ENCODE peak calls at places on chromosomes 12 and 14, in four cellular contexts. P is dorsolateral prefrontal cortex; J is BE2C; I is CD8-positive, alpha-beta memory T cell. A is an unnamed sample. For H3K27me3, the result is how much of the 10 kb centered on the place peaks cover.

GRCh38 chr12:5230861-5231260 is 187.2 kb downstream of the KCNA5 start:
- DNase-seq in P (no peak), J (no peak), I (no peak), A (no peak)

GRCh38 chr12:106673151-106673550 is 90.3 kb downstream of the RFX4 start:
- DNase-seq in P (no peak), J (peak), I (no peak), A (no peak)

GRCh38 chr12:29612912-29613311 is 115.4 kb upstream of the OVCH1 start:
- DNase-seq in P (no peak), J (no peak), I (no peak), A (no peak)

GRCh38 chr12:18206198-18206597 is 55.1 kb upstream of the PIK3C2G start:
- DNase-seq in P (no peak), J (no peak), I (no peak), A (no peak)

GRCh38 chr14:85471156-85471555 is 58.8 kb upstream of the FLRT2 start:
- DNase-seq in P (no peak), J (no peak), I (no peak), A (peak)

GRCh38 chr14:36942522-36943245 is 229.7 kb downstream of the SLC25A21 start:
- DNase-seq in P (no peak), J (no peak), I (no peak), A (peak)

GRCh38 chr12:132525011-132525832 is 35.3 kb downstream of the FBRSL1 start:
- DNase-seq in P (no peak), J (no peak), I (no peak), A (no peak)

GRCh38 chr12:93819048-93819491 is 141.9 kb downstream of the CRADD start:
- DNase-seq in P (peak), J (no peak), I (no peak), A (peak)

GRCh38 chr12:94874086-94874985 is 129.2 kb downstream of the NDUFA12 start:
- DNase-seq in P (no peak), J (no peak), I (no peak), A (no peak)

GRCh38 chr12:5200276-5201087 is 156.8 kb downstream of the KCNA5 start:
- DNase-seq in P (no peak), J (peak), I (no peak), A (no peak)

GRCh38 chr14:99753225-99754140 is 39.7 kb upstream of the EML1 start:
- DNase-seq in P (no peak), J (no peak), I (no peak), A (no peak)

GRCh38 chr12:26121841-26122680 is 2.8 kb downstream of the BHLHE41 start:
- DNase-seq in P (no peak), J (peak), I (no peak), A (peak)

GRCh38 chr12:32131666-32132065 is 25.0 kb downstream of the BICD1 start:
- DNase-seq in P (no peak), J (no peak), I (no peak), A (no peak)

GRCh38 chr14:93219103-93219726 is 12.2 kb downstream of the UBR7 start:
- DNase-seq in P (no peak), J (peak), I (peak), A (peak)

GRCh38 chr12:108338915-108339657 is at the start of gene CMKLR1:
- DNase-seq in P (no peak), J (no peak), I (no peak), A (no peak)

GRCh38 chr12:100706029-100706428 is 88.5 kb upstream of the ANO4 start:
- DNase-seq in P (no peak), J (no peak), I (no peak), A (peak)

GRCh38 chr12:51686727-51687126 is 95.7 kb downstream of the SCN8A start:
- DNase-seq in P (no peak), J (no peak), I (no peak), A (peak)

GRCh38 chr12:47088021-47088944 is 8.5 kb upstream of the AMIGO2 start:
- DNase-seq in P (no peak), J (no peak), I (no peak), A (no peak)

GRCh38 chr12:560666-561065 is 100.9 kb downstream of the B4GALNT3 start:
- DNase-seq in P (no peak), J (no peak), I (no peak), A (no peak)

GRCh38 chr12:94769040-94769420 is 118.7 kb upstream of the TMCC3 start:
- DNase-seq in P (no peak), J (no peak), I (no peak), A (no peak)

GRCh38 chr14:85466678-85467077 is 63.3 kb upstream of the FLRT2 start:
- DNase-seq in P (no peak), J (no peak), I (no peak), A (peak)

GRCh38 chr12:25458047-25458552 is 95.0 kb downstream of the LMNTD1 start:
- DNase-seq in P (no peak), J (peak), I (no peak), A (peak)

GRCh38 chr12:32296541-32296940 is 102.8 kb upstream of the FGD4 start:
- DNase-seq in P (no peak), J (no peak), I (no peak), A (no peak)

GRCh38 chr12:90969851-90970250 is 14.9 kb upstream of the CCER1 start:
- DNase-seq in P (no peak), J (no peak), I (no peak), A (no peak)

GRCh38 chr14:20986811-20987210 is 3.0 kb upstream of the METTL17 start:
- DNase-seq in P (no peak), J (no peak), I (no peak), A (peak)

GRCh38 chr12:125038976-125039625 is 26.1 kb upstream of the AACS start:
- DNase-seq in P (no peak), J (no peak), I (no peak), A (no peak)
- H3K27me3 ChIP-seq in P (under half), J (under half), I (under half), A (under half)

DNA sequence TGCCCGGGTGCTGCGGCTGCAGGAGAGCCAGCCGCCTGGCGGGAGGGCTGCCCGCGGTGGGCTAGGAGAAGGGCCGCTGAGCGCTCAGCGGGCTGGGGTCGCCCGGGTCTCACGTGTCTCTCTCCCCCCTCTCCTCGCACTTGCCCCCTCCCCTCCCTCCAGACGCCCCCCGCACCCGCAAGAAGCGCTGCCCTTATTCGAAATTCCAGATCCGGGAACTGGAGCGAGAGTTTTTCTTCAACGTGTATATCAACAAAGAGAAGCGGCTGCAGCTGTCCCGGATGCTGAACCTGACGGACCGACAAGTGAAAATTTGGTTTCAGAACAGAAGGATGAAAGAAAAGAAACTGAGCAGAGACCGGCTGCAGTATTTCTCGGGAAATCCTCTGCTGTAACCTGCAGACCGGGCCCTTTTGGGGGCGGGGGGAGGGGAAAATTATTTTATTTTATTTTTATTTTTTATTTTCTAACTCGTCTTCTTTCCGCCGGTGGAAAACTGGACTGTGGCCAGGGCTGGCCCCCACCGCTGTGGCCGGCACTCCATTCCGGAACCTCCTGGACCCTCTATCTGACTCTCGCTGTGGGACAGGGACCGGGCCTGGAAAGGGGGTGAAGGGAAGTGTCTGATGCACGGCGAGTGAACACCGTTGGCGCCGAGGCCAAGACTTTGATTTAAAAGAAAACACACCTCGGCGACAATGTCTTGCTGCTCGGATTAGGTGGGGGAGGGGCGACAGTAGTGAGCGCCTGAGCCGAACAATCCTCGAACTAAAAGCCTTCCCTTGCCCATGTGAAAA is 463 bp upstream of the HOTAIR start:
- DNase-seq in P (no peak), J (no peak), I (no peak), A (no peak)
- H3K27me3 ChIP-seq in P (half or more), J (under half), I (half or more), A (half or more)

GRCh38 chr12:109714913-109715244 is 1.3 kb downstream of the FAM222A start:
- DNase-seq in P (no peak), J (no peak), I (no peak), A (no peak)
- H3K27me3 ChIP-seq in P (under half), J (under half), I (under half), A (half or more)

GRCh38 chr14:24074625-24075484 is 3.5 kb downstream of the CPNE6 start:
- DNase-seq in P (no peak), J (no peak), I (no peak), A (no peak)
- H3K27me3 ChIP-seq in P (under half), J (under half), I (under half), A (under half)